ENCODE peak calls at places on chromosomes 3 and 15, in six cellular contexts. One of them, this sample, is unnamed.

GRCh38 chr3:53709856-53710674 is 136.2 kb downstream of the CHDH start:
- DNase-seq in vagina: peak
- DNase-seq in activated CD8-positive, alpha-beta T cell treated with anti-CD3 and anti-CD28 coated beads for 36 hours: peak
- DNase-seq in BJ: no peak
- DNase-seq in cardiac fibroblast: peak
- DNase-seq in fibroblast of the aortic adventitia: peak
- DNase-seq in this sample: peak

GRCh38 chr3:166029507-166029906 is 192.3 kb upstream of the BCHE start:
- DNase-seq in fibroblast of the aortic adventitia: no peak
- DNase-seq in vagina: no peak
- DNase-seq in cardiac fibroblast: no peak
- DNase-seq in BJ: no peak
- DNase-seq in activated CD8-positive, alpha-beta T cell treated with anti-CD3 and anti-CD28 coated beads for 36 hours: no peak
- DNase-seq in this sample: no peak

GRCh38 chr3:124492824-124493223 is 237.4 kb upstream of the UMPS start:
- DNase-seq in fibroblast of the aortic adventitia: peak
- DNase-seq in cardiac fibroblast: peak
- DNase-seq in activated CD8-positive, alpha-beta T cell treated with anti-CD3 and anti-CD28 coated beads for 36 hours: peak
- DNase-seq in vagina: no peak
- DNase-seq in BJ: no peak
- DNase-seq in this sample: peak

GRCh38 chr15:77225641-77226040 is 154.7 kb upstream of the TSPAN3 start:
- DNase-seq in fibroblast of the aortic adventitia: no peak
- DNase-seq in cardiac fibroblast: peak
- DNase-seq in vagina: no peak
- DNase-seq in BJ: no peak
- DNase-seq in activated CD8-positive, alpha-beta T cell treated with anti-CD3 and anti-CD28 coated beads for 36 hours: no peak
- DNase-seq in this sample: no peak

GRCh38 chr3:98563661-98564281 is 29.6 kb downstream of the CPOX start:
- DNase-seq in fibroblast of the aortic adventitia: peak
- DNase-seq in cardiac fibroblast: peak
- DNase-seq in vagina: no peak
- DNase-seq in activated CD8-positive, alpha-beta T cell treated with anti-CD3 and anti-CD28 coated beads for 36 hours: peak
- DNase-seq in BJ: peak
- DNase-seq in this sample: peak

GRCh38 chr3:39752751-39753150 is 56.7 kb upstream of the MYRIP start:
- DNase-seq in activated CD8-positive, alpha-beta T cell treated with anti-CD3 and anti-CD28 coated beads for 36 hours: no peak
- DNase-seq in fibroblast of the aortic adventitia: peak
- DNase-seq in vagina: no peak
- DNase-seq in cardiac fibroblast: peak
- DNase-seq in BJ: no peak
- DNase-seq in this sample: no peak

GRCh38 chr15:61459785-61460707 is 230.9 kb upstream of the RORA start:
- DNase-seq in BJ: no peak
- DNase-seq in cardiac fibroblast: peak
- DNase-seq in activated CD8-positive, alpha-beta T cell treated with anti-CD3 and anti-CD28 coated beads for 36 hours: no peak
- DNase-seq in vagina: no peak
- DNase-seq in fibroblast of the aortic adventitia: peak
- DNase-seq in this sample: no peak

GRCh38 chr15:29938701-29939340 is 116.6 kb upstream of the TJP1 start:
- DNase-seq in fibroblast of the aortic adventitia: no peak
- DNase-seq in vagina: no peak
- DNase-seq in activated CD8-positive, alpha-beta T cell treated with anti-CD3 and anti-CD28 coated beads for 36 hours: no peak
- DNase-seq in cardiac fibroblast: no peak
- DNase-seq in BJ: no peak
- DNase-seq in this sample: no peak

GRCh38 chr15:71435552-71435951 is 320.3 kb downstream of the THSD4 start:
- DNase-seq in fibroblast of the aortic adventitia: no peak
- DNase-seq in activated CD8-positive, alpha-beta T cell treated with anti-CD3 and anti-CD28 coated beads for 36 hours: no peak
- DNase-seq in cardiac fibroblast: no peak
- DNase-seq in BJ: no peak
- DNase-seq in vagina: no peak
- DNase-seq in this sample: no peak

GRCh38 chr3:105013657-105014056 is 353.1 kb upstream of the ALCAM start:
- DNase-seq in cardiac fibroblast: no peak
- DNase-seq in BJ: no peak
- DNase-seq in fibroblast of the aortic adventitia: no peak
- DNase-seq in vagina: no peak
- DNase-seq in activated CD8-positive, alpha-beta T cell treated with anti-CD3 and anti-CD28 coated beads for 36 hours: no peak
- DNase-seq in this sample: no peak

GRCh38 chr3:34132069-34132677 is 333.7 kb downstream of the PDCD6IP start:
- DNase-seq in activated CD8-positive, alpha-beta T cell treated with anti-CD3 and anti-CD28 coated beads for 36 hours: no peak
- DNase-seq in vagina: no peak
- DNase-seq in fibroblast of the aortic adventitia: peak
- DNase-seq in BJ: no peak
- DNase-seq in cardiac fibroblast: peak
- DNase-seq in this sample: no peak

GRCh38 chr3:46578973-46579755 is 13.1 kb upstream of the LRRC2 start:
- DNase-seq in cardiac fibroblast: no peak
- DNase-seq in BJ: no peak
- DNase-seq in fibroblast of the aortic adventitia: no peak
- DNase-seq in vagina: no peak
- DNase-seq in activated CD8-positive, alpha-beta T cell treated with anti-CD3 and anti-CD28 coated beads for 36 hours: no peak
- DNase-seq in this sample: no peak

GRCh38 chr3:64299206-64299605 is 73.9 kb upstream of the PRICKLE2 start:
- DNase-seq in vagina: no peak
- DNase-seq in cardiac fibroblast: peak
- DNase-seq in BJ: no peak
- DNase-seq in fibroblast of the aortic adventitia: no peak
- DNase-seq in activated CD8-positive, alpha-beta T cell treated with anti-CD3 and anti-CD28 coated beads for 36 hours: no peak
- DNase-seq in this sample: no peak

GRCh38 chr15:66008920-66009572 is 139.8 kb downstream of the RAB11A start:
- DNase-seq in vagina: no peak
- DNase-seq in activated CD8-positive, alpha-beta T cell treated with anti-CD3 and anti-CD28 coated beads for 36 hours: no peak
- DNase-seq in cardiac fibroblast: no peak
- DNase-seq in fibroblast of the aortic adventitia: no peak
- DNase-seq in BJ: no peak
- DNase-seq in this sample: no peak

GRCh38 chr3:159821148-159821547 is 167.5 kb upstream of the IL12A start:
- DNase-seq in BJ: no peak
- DNase-seq in cardiac fibroblast: no peak
- DNase-seq in activated CD8-positive, alpha-beta T cell treated with anti-CD3 and anti-CD28 coated beads for 36 hours: no peak
- DNase-seq in vagina: no peak
- DNase-seq in fibroblast of the aortic adventitia: no peak
- DNase-seq in this sample: no peak

DNA sequence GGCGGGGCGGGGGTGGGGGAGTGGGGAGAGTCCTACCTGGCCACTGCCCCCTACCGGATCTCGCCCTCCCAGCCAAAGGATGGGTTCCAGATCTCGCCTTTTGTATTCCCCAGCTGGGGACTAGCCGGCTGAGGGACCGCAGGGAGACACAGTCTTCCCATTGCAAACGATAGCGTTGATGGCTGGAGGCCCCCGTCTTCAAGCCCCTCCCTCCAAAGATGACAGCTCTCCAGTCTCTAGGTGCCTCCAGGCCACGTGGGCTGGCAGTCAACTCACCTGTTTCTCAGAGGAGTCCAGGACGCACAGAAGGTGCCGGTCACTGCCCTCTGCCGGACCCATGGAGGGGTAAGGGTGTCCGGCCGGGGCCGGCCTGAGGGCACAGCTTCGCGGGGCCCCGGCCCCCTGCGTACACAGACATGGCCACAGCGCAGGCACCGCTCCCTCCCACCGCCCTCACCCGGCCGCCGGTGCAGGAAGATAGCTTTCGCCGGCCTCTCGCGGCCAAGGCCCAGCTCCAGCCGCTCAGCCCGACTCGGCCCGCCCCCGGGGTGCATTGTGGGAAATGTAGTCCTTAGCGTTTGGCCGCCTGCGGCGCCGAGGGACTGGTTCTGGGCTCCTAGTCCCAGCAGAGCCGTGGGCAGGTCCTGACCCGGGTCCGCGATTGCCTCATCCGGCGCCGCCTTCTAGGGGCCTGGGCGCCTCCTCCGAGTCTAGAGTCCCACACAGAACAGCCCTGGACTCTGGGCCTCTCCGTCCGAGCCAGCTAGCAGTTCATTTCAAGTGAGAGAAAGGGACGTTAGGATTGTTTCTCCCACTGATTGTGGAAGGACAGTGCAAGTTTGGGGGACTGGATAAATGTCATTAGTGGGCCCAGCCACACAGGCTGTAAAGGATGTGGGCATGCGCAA is at the start of gene MON1A:
- DNase-seq in activated CD8-positive, alpha-beta T cell treated with anti-CD3 and anti-CD28 coated beads for 36 hours: peak
- DNase-seq in vagina: peak
- DNase-seq in cardiac fibroblast: peak
- DNase-seq in fibroblast of the aortic adventitia: peak
- DNase-seq in BJ: peak
- DNase-seq in this sample: peak
- TF ChIP-seq CTCF in activated CD8-positive, alpha-beta T cell treated with anti-CD3 and anti-CD28 coated beads for 36 hours: peak
- TF ChIP-seq CTCF in vagina: no peak
- TF ChIP-seq CTCF in cardiac fibroblast: peak
- TF ChIP-seq CTCF in fibroblast of the aortic adventitia: peak
- TF ChIP-seq CTCF in BJ: peak
- TF ChIP-seq CTCF in this sample: peak

GRCh38 chr3:149174901-149175300 is 45.5 kb downstream of the HPS3 start:
- DNase-seq in activated CD8-positive, alpha-beta T cell treated with anti-CD3 and anti-CD28 coated beads for 36 hours: peak
- DNase-seq in BJ: no peak
- DNase-seq in cardiac fibroblast: no peak
- DNase-seq in vagina: no peak
- DNase-seq in fibroblast of the aortic adventitia: no peak
- DNase-seq in this sample: no peak
- TF ChIP-seq CTCF in activated CD8-positive, alpha-beta T cell treated with anti-CD3 and anti-CD28 coated beads for 36 hours: no peak
- TF ChIP-seq CTCF in BJ: no peak
- TF ChIP-seq CTCF in cardiac fibroblast: no peak
- TF ChIP-seq CTCF in vagina: no peak
- TF ChIP-seq CTCF in fibroblast of the aortic adventitia: no peak
- TF ChIP-seq CTCF in this sample: no peak

GRCh38 chr15:74801311-74801997 is 11.2 kb upstream of the LMAN1L start:
- DNase-seq in activated CD8-positive, alpha-beta T cell treated with anti-CD3 and anti-CD28 coated beads for 36 hours: no peak
- DNase-seq in cardiac fibroblast: no peak
- DNase-seq in vagina: no peak
- DNase-seq in fibroblast of the aortic adventitia: no peak
- DNase-seq in BJ: no peak
- DNase-seq in this sample: no peak
- TF ChIP-seq CTCF in activated CD8-positive, alpha-beta T cell treated with anti-CD3 and anti-CD28 coated beads for 36 hours: no peak
- TF ChIP-seq CTCF in cardiac fibroblast: no peak
- TF ChIP-seq CTCF in vagina: no peak
- TF ChIP-seq CTCF in fibroblast of the aortic adventitia: no peak
- TF ChIP-seq CTCF in BJ: no peak
- TF ChIP-seq CTCF in this sample: no peak

DNA sequence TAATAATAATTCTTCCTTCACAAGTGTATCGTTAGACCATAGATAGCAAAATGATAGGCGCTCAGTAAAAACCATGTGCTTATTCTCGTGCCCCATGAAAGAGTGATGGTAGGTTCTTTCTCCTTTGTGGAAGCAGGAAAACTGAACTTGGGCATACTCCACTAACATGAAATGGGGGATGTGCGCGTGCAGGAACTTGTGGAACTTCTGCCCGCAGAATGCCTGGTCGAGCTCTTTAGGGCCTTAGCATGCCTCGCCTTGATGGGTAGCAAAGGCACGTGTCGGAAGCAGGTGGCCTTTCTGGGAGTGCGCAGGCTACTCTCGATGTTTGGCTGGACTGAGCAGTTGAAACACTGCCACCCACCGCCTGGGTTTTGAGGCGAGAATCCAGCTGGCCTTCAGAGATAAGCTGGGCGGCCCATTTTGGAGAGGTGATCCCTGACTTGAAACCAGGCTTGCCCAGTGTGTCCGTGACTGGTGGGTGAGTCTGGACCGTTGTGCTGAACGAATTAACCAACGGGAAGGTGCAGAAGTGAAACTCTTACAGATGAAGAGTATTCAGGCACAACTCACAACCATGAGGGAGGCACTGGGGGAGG is 821 bp downstream of the PCCB start:
- DNase-seq in activated CD8-positive, alpha-beta T cell treated with anti-CD3 and anti-CD28 coated beads for 36 hours: peak
- DNase-seq in BJ: no peak
- DNase-seq in fibroblast of the aortic adventitia: peak
- DNase-seq in vagina: no peak
- DNase-seq in cardiac fibroblast: peak
- DNase-seq in this sample: peak
- TF ChIP-seq CTCF in activated CD8-positive, alpha-beta T cell treated with anti-CD3 and anti-CD28 coated beads for 36 hours: no peak
- TF ChIP-seq CTCF in BJ: peak
- TF ChIP-seq CTCF in fibroblast of the aortic adventitia: peak
- TF ChIP-seq CTCF in vagina: no peak
- TF ChIP-seq CTCF in cardiac fibroblast: peak
- TF ChIP-seq CTCF in this sample: no peak

GRCh38 chr3:10992017-10992945 is at the start of gene SLC6A1:
- DNase-seq in vagina: no peak
- DNase-seq in BJ: no peak
- DNase-seq in cardiac fibroblast: peak
- DNase-seq in fibroblast of the aortic adventitia: no peak
- DNase-seq in activated CD8-positive, alpha-beta T cell treated with anti-CD3 and anti-CD28 coated beads for 36 hours: no peak
- DNase-seq in this sample: no peak
- TF ChIP-seq CTCF in vagina: no peak
- TF ChIP-seq CTCF in BJ: peak
- TF ChIP-seq CTCF in cardiac fibroblast: no peak
- TF ChIP-seq CTCF in fibroblast of the aortic adventitia: no peak
- TF ChIP-seq CTCF in activated CD8-positive, alpha-beta T cell treated with anti-CD3 and anti-CD28 coated beads for 36 hours: no peak
- TF ChIP-seq CTCF in this sample: no peak

GRCh38 chr3:56855856-56856538 is 54.2 kb upstream of the ARHGEF3 start:
- DNase-seq in vagina: no peak
- DNase-seq in BJ: no peak
- DNase-seq in cardiac fibroblast: peak
- DNase-seq in activated CD8-positive, alpha-beta T cell treated with anti-CD3 and anti-CD28 coated beads for 36 hours: peak
- DNase-seq in fibroblast of the aortic adventitia: peak
- DNase-seq in this sample: no peak
- TF ChIP-seq CTCF in vagina: no peak
- TF ChIP-seq CTCF in BJ: peak
- TF ChIP-seq CTCF in cardiac fibroblast: peak
- TF ChIP-seq CTCF in activated CD8-positive, alpha-beta T cell treated with anti-CD3 and anti-CD28 coated beads for 36 hours: peak
- TF ChIP-seq CTCF in fibroblast of the aortic adventitia: peak
- TF ChIP-seq CTCF in this sample: peak

GRCh38 chr3:168843481-168843880 is 747.8 kb upstream of the GOLIM4 start:
- DNase-seq in cardiac fibroblast: no peak
- DNase-seq in vagina: no peak
- DNase-seq in BJ: no peak
- DNase-seq in fibroblast of the aortic adventitia: no peak
- DNase-seq in activated CD8-positive, alpha-beta T cell treated with anti-CD3 and anti-CD28 coated beads for 36 hours: no peak
- DNase-seq in this sample: no peak

GRCh38 chr3:168844502-168845482 is 749.1 kb upstream of the GOLIM4 start:
- DNase-seq in cardiac fibroblast: no peak
- DNase-seq in vagina: no peak
- DNase-seq in fibroblast of the aortic adventitia: no peak
- DNase-seq in activated CD8-positive, alpha-beta T cell treated with anti-CD3 and anti-CD28 coated beads for 36 hours: no peak
- DNase-seq in BJ: no peak
- DNase-seq in this sample: no peak

GRCh38 chr3:168850109-168850508 is 754.4 kb upstream of the GOLIM4 start:
- DNase-seq in fibroblast of the aortic adventitia: no peak
- DNase-seq in vagina: no peak
- DNase-seq in cardiac fibroblast: no peak
- DNase-seq in BJ: no peak
- DNase-seq in activated CD8-positive, alpha-beta T cell treated with anti-CD3 and anti-CD28 coated beads for 36 hours: no peak
- DNase-seq in this sample: no peak

GRCh38 chr3:168847293-168847883 is 751.7 kb upstream of the GOLIM4 start:
- DNase-seq in vagina: no peak
- DNase-seq in BJ: no peak
- DNase-seq in cardiac fibroblast: peak
- DNase-seq in fibroblast of the aortic adventitia: peak
- DNase-seq in activated CD8-positive, alpha-beta T cell treated with anti-CD3 and anti-CD28 coated beads for 36 hours: peak
- DNase-seq in this sample: peak
- TF ChIP-seq CTCF in vagina: peak
- TF ChIP-seq CTCF in BJ: peak
- TF ChIP-seq CTCF in cardiac fibroblast: peak
- TF ChIP-seq CTCF in fibroblast of the aortic adventitia: peak
- TF ChIP-seq CTCF in activated CD8-positive, alpha-beta T cell treated with anti-CD3 and anti-CD28 coated beads for 36 hours: no peak
- TF ChIP-seq CTCF in this sample: peak

GRCh38 chr3:94331831-94332230 is 269.0 kb downstream of the NSUN3 start:
- DNase-seq in vagina: no peak
- DNase-seq in BJ: no peak
- DNase-seq in cardiac fibroblast: no peak
- DNase-seq in fibroblast of the aortic adventitia: no peak
- DNase-seq in activated CD8-positive, alpha-beta T cell treated with anti-CD3 and anti-CD28 coated beads for 36 hours: no peak
- DNase-seq in this sample: no peak

GRCh38 chr3:94336076-94336741 is 273.3 kb downstream of the NSUN3 start:
- DNase-seq in fibroblast of the aortic adventitia: peak
- DNase-seq in BJ: peak
- DNase-seq in vagina: no peak
- DNase-seq in activated CD8-positive, alpha-beta T cell treated with anti-CD3 and anti-CD28 coated beads for 36 hours: no peak
- DNase-seq in cardiac fibroblast: peak
- DNase-seq in this sample: peak
- TF ChIP-seq CTCF in fibroblast of the aortic adventitia: peak
- TF ChIP-seq CTCF in BJ: peak
- TF ChIP-seq CTCF in vagina: no peak
- TF ChIP-seq CTCF in activated CD8-positive, alpha-beta T cell treated with anti-CD3 and anti-CD28 coated beads for 36 hours: no peak
- TF ChIP-seq CTCF in cardiac fibroblast: peak
- TF ChIP-seq CTCF in this sample: peak